ENCODE peak calls at places on chromosomes 3 and 15, in eight cellular contexts. E is GM06990; A is upper lobe of left lung; Y is uterus; C is left lung; H is HFFc6; G is Calu3; T is CD4-positive, alpha-beta T cell. K is an unnamed sample.

GRCh38 chr3:129161860-129162271 is 1.0 kb upstream of the ISY1 start:
- DNase-seq in E (no peak), A (no peak), Y (no peak), C (no peak), H (peak), G (peak), T (no peak), K (no peak)

GRCh38 chr15:68389936-68390790 is 41.8 kb downstream of the ITGA11 start:
- DNase-seq in E (peak), A (no peak), Y (peak), C (no peak), H (peak), G (no peak), T (no peak), K (peak)

GRCh38 chr3:64399205-64399800 is 174.0 kb upstream of the PRICKLE2 start:
- DNase-seq in E (no peak), A (no peak), Y (peak), C (no peak), H (peak), G (peak), T (no peak), K (peak)

GRCh38 chr3:49803464-49804140 is 541 bp downstream of the INKA1 start:
- DNase-seq in E (peak), A (peak), Y (peak), C (no peak), H (peak), G (no peak), T (peak), K (no peak)

GRCh38 chr15:73856458-73857192 is 16.7 kb upstream of the TBC1D21 start:
- DNase-seq in E (no peak), A (peak), Y (no peak), C (no peak), H (no peak), G (no peak), T (no peak), K (no peak)

GRCh38 chr3:24513463-24513862 is 18.8 kb upstream of the THRB start:
- DNase-seq in E (no peak), A (no peak), Y (no peak), C (no peak), H (no peak), G (no peak), T (no peak), K (no peak)

GRCh38 chr3:134605506-134605905 is 45.3 kb downstream of the KY start:
- DNase-seq in E (no peak), A (no peak), Y (no peak), C (no peak), H (no peak), G (no peak), T (no peak), K (no peak)

GRCh38 chr3:73401616-73402265 is 223.0 kb downstream of the PDZRN3 start:
- DNase-seq in E (no peak), A (no peak), Y (peak), C (no peak), H (peak), G (no peak), T (no peak), K (peak)

GRCh38 chr3:177050466-177051237 is 146.6 kb downstream of the TBL1XR1 start:
- DNase-seq in E (peak), A (no peak), Y (no peak), C (no peak), H (peak), G (peak), T (no peak), K (peak)

DNA sequence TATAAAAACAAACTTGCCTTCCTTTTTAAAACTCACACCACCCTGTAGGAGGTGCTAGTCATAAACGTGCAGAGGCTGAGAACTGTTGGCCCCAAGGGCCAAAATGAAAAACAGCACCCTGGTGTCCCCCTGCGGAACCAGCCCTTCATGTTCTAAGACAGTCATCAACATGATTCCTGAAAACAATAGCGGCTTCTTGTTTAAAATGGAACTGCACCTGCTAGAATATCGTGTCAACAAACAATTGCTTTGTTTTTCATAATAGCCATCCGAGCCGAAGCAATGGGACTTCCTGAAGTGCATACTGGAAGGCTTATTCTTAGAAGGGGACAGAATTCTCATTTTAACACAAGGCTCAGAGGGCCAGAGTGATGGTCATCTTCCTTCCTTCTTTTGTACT is 43.7 kb downstream of the MECOM start:
- DNase-seq in E (no peak), A (no peak), Y (no peak), C (no peak), H (no peak), G (no peak), T (no peak), K (no peak)
- TF ChIP-seq CTCF in E (no peak), A (no peak), Y (no peak), C (no peak), H (no peak), G (no peak), T (no peak), K (no peak)

GRCh38 chr3:28915711-28916481 is 365.0 kb upstream of the RBMS3 start:
- DNase-seq in E (no peak), A (no peak), Y (no peak), C (no peak), H (peak), G (peak), T (no peak), K (peak)
- TF ChIP-seq CTCF in E (peak), A (no peak), Y (no peak), C (no peak), H (no peak), G (no peak), T (no peak), K (peak)

DNA sequence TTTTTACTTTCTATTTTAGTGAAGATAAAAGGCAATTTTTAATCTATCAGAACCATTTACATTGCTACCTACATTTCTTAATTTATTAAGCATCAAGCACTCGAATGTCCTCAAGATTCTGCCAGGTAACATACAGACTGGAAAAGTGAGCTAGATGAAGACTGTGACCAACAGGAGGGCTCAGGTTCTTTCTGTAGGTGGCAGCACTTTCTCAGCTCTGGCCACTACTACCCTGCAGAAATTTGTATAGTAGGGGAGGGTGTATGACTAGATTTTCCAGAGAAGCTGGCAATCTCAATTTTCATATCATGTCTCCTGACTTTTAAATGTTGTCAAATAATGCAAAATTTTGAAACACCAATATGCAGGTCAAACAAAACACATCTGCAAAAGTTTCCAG is 165.0 kb upstream of the SUCLG2 start:
- DNase-seq in E (no peak), A (no peak), Y (no peak), C (no peak), H (no peak), G (peak), T (no peak), K (no peak)
- TF ChIP-seq CTCF in E (peak), A (no peak), Y (no peak), C (no peak), H (peak), G (no peak), T (peak), K (no peak)

GRCh38 chr3:22241110-22241509 is 490.1 kb upstream of the ZNF385D start:
- DNase-seq in E (no peak), A (no peak), Y (no peak), C (no peak), H (no peak), G (no peak), T (no peak), K (no peak)
- TF ChIP-seq CTCF in E (no peak), A (no peak), Y (no peak), C (no peak), H (no peak), G (no peak), T (no peak), K (no peak)

GRCh38 chr3:194404365-194405140 is 5.5 kb upstream of the GP5 start:
- DNase-seq in E (no peak), A (no peak), Y (no peak), C (no peak), H (peak), G (peak), T (no peak), K (peak)
- TF ChIP-seq CTCF in E (peak), A (peak), Y (peak), C (peak), H (peak), G (peak), T (peak), K (peak)